ENCODE peak calls at places on chromosomes 16 and 17, in four cellular contexts. T is NCI-H1048, Z is AG08395, B is OCI-LY7. O is an unnamed sample.

GRCh38 chr16:50789757-50790156 is 47.9 kb downstream of the CYLD start:
- DNase-seq in Z (no peak), B (no peak), T (no peak), O (no peak)

GRCh38 chr17:79813826-79814623 is 17.1 kb upstream of the CBX8 start:
- DNase-seq in B (no peak), Z (no peak), T (no peak), O (no peak)

GRCh38 chr17:46842835-46843234 is 8.5 kb upstream of the WNT9B start:
- DNase-seq in T (no peak), Z (no peak), B (no peak), O (no peak)

GRCh38 chr17:67441052-67441738 is 64.1 kb downstream of the PITPNC1 start:
- DNase-seq in B (peak), Z (peak), T (no peak), O (no peak)

GRCh38 chr17:46964315-46965265 is 14.5 kb downstream of the RPRML start:
- DNase-seq in T (no peak), B (no peak), Z (peak), O (no peak)

GRCh38 chr17:81867952-81868673 is 3.0 kb downstream of the ARHGDIA start:
- DNase-seq in Z (no peak), B (peak), T (no peak), O (no peak)

GRCh38 chr16:67296422-67296821 is 17.1 kb downstream of the PLEKHG4 start:
- DNase-seq in B (no peak), T (no peak), Z (peak), O (no peak)

GRCh38 chr17:82671071-82671470 is 22.8 kb upstream of the WDR45B start:
- DNase-seq in B (no peak), Z (no peak), T (no peak), O (no peak)

GRCh38 chr17:41785876-41786226 is 660 bp downstream of the JUP start:
- DNase-seq in B (no peak), Z (no peak), T (no peak), O (no peak)

GRCh38 chr16:3999890-4000325 is 116.3 kb downstream of the ADCY9 start:
- DNase-seq in T (no peak), B (no peak), Z (no peak), O (no peak)

GRCh38 chr16:67801889-67802288 is 4.5 kb downstream of the RANBP10 start:
- DNase-seq in T (no peak), Z (no peak), B (peak), O (no peak)

GRCh38 chr16:88475037-88475436 is 22.0 kb downstream of the ZFPM1 start:
- DNase-seq in Z (no peak), B (no peak), T (no peak), O (no peak)

GRCh38 chr17:42937712-42938596 is 26.3 kb downstream of the AARSD1 start:
- DNase-seq in Z (peak), B (peak), T (no peak), O (peak)

GRCh38 chr16:12078405-12079245 is 102.1 kb downstream of the SNX29 start:
- DNase-seq in Z (no peak), T (no peak), B (no peak), O (no peak)

GRCh38 chr16:86821933-86822332 is 243.6 kb downstream of the FOXL1 start:
- DNase-seq in Z (no peak), T (no peak), B (no peak), O (no peak)

GRCh38 chr16:2846511-2847310 is 11.3 kb downstream of the PRSS22 start:
- DNase-seq in Z (peak), T (no peak), B (no peak), O (no peak)

GRCh38 chr16:11016993-11017392 is 72.6 kb downstream of the CLEC16A start:
- DNase-seq in T (no peak), B (no peak), Z (peak), O (no peak)

GRCh38 chr17:73109603-73110002 is 17.1 kb upstream of the SLC39A11 start:
- DNase-seq in B (no peak), T (no peak), Z (no peak), O (no peak)

GRCh38 chr17:71024172-71024571 is 854.8 kb downstream of the KCNJ2 start:
- DNase-seq in T (no peak), B (no peak), Z (no peak), O (no peak)

GRCh38 chr16:56389554-56389953 is 35.8 kb downstream of the AMFR start:
- DNase-seq in T (no peak), B (no peak), Z (peak), O (no peak)

GRCh38 chr16:56985962-56986360 is 3.4 kb upstream of the NLRC5 start:
- DNase-seq in Z (no peak), T (no peak), B (no peak), O (no peak)

GRCh38 chr17:77445908-77446535 is 305.3 kb downstream of the SEC14L1 start:
- DNase-seq in T (no peak), Z (no peak), B (peak), O (no peak)

GRCh38 chr16:60091076-60091475 is 1357.0 kb upstream of the GOT2 start:
- DNase-seq in Z (no peak), B (no peak), T (no peak), O (no peak)